ENCODE peak calls at places on chromosomes 11 and 22, in ten cellular contexts. One of them, this sample, is unnamed.

GRCh38 chr11:3642071-3642951 is 519 bp upstream of the ART5 start:
- DNase-seq in epithelial cell of esophagus: peak
- DNase-seq in kidney: peak
- DNase-seq in astrocyte of the cerebellum: peak
- DNase-seq in CD8-positive, alpha-beta T cell: peak
- DNase-seq in neural crest cell: peak
- DNase-seq in omental fat pad: peak
- DNase-seq in thoracic aorta: peak
- DNase-seq in HFFc6: no peak
- DNase-seq in CD4-positive, alpha-beta T cell: peak
- DNase-seq in this sample: peak

GRCh38 chr11:74570266-74571061 is 21.9 kb upstream of the POLD3 start:
- DNase-seq in epithelial cell of esophagus: peak
- DNase-seq in kidney: no peak
- DNase-seq in astrocyte of the cerebellum: peak
- DNase-seq in CD8-positive, alpha-beta T cell: peak
- DNase-seq in neural crest cell: peak
- DNase-seq in omental fat pad: no peak
- DNase-seq in thoracic aorta: no peak
- DNase-seq in HFFc6: peak
- DNase-seq in CD4-positive, alpha-beta T cell: no peak
- DNase-seq in this sample: peak

GRCh38 chr22:20429254-20430100 is 8.1 kb downstream of the SCARF2 start:
- DNase-seq in epithelial cell of esophagus: no peak
- DNase-seq in kidney: peak
- DNase-seq in astrocyte of the cerebellum: no peak
- DNase-seq in CD8-positive, alpha-beta T cell: peak
- DNase-seq in neural crest cell: no peak
- DNase-seq in omental fat pad: no peak
- DNase-seq in thoracic aorta: no peak
- DNase-seq in HFFc6: no peak
- DNase-seq in CD4-positive, alpha-beta T cell: peak
- DNase-seq in this sample: peak

GRCh38 chr11:76140912-76141574 is 65.3 kb downstream of the WNT11 start:
- DNase-seq in epithelial cell of esophagus: no peak
- DNase-seq in kidney: no peak
- DNase-seq in astrocyte of the cerebellum: no peak
- DNase-seq in CD8-positive, alpha-beta T cell: no peak
- DNase-seq in neural crest cell: no peak
- DNase-seq in omental fat pad: no peak
- DNase-seq in thoracic aorta: no peak
- DNase-seq in HFFc6: no peak
- DNase-seq in CD4-positive, alpha-beta T cell: no peak
- DNase-seq in this sample: no peak

GRCh38 chr22:22168190-22168940 is 76.2 kb upstream of the VPREB1 start:
- DNase-seq in epithelial cell of esophagus: peak
- DNase-seq in kidney: no peak
- DNase-seq in astrocyte of the cerebellum: peak
- DNase-seq in CD8-positive, alpha-beta T cell: no peak
- DNase-seq in neural crest cell: no peak
- DNase-seq in omental fat pad: no peak
- DNase-seq in thoracic aorta: no peak
- DNase-seq in HFFc6: peak
- DNase-seq in CD4-positive, alpha-beta T cell: no peak
- DNase-seq in this sample: no peak

GRCh38 chr11:76629853-76630599 is 40.5 kb downstream of the LRRC32 start:
- DNase-seq in epithelial cell of esophagus: no peak
- DNase-seq in kidney: peak
- DNase-seq in astrocyte of the cerebellum: no peak
- DNase-seq in CD8-positive, alpha-beta T cell: no peak
- DNase-seq in neural crest cell: no peak
- DNase-seq in omental fat pad: no peak
- DNase-seq in thoracic aorta: no peak
- DNase-seq in HFFc6: peak
- DNase-seq in CD4-positive, alpha-beta T cell: no peak
- DNase-seq in this sample: no peak

GRCh38 chr22:39515266-39516050 is 4.9 kb upstream of the ATF4 start:
- DNase-seq in epithelial cell of esophagus: no peak
- DNase-seq in kidney: peak
- DNase-seq in astrocyte of the cerebellum: no peak
- DNase-seq in CD8-positive, alpha-beta T cell: no peak
- DNase-seq in neural crest cell: no peak
- DNase-seq in omental fat pad: no peak
- DNase-seq in thoracic aorta: no peak
- DNase-seq in HFFc6: no peak
- DNase-seq in CD4-positive, alpha-beta T cell: no peak
- DNase-seq in this sample: no peak

GRCh38 chr11:111604392-111605009 is 2.3 kb downstream of the SIK2 start:
- DNase-seq in epithelial cell of esophagus: peak
- DNase-seq in kidney: no peak
- DNase-seq in astrocyte of the cerebellum: peak
- DNase-seq in CD8-positive, alpha-beta T cell: no peak
- DNase-seq in neural crest cell: no peak
- DNase-seq in omental fat pad: no peak
- DNase-seq in thoracic aorta: no peak
- DNase-seq in HFFc6: peak
- DNase-seq in CD4-positive, alpha-beta T cell: no peak
- DNase-seq in this sample: no peak

GRCh38 chr11:79090191-79090590 is 350.6 kb downstream of the TENM4 start:
- DNase-seq in epithelial cell of esophagus: peak
- DNase-seq in kidney: no peak
- DNase-seq in astrocyte of the cerebellum: no peak
- DNase-seq in CD8-positive, alpha-beta T cell: no peak
- DNase-seq in neural crest cell: no peak
- DNase-seq in omental fat pad: no peak
- DNase-seq in thoracic aorta: no peak
- DNase-seq in HFFc6: no peak
- DNase-seq in CD4-positive, alpha-beta T cell: no peak
- DNase-seq in this sample: no peak

GRCh38 chr11:40291304-40292100 is 1168.0 kb downstream of the LRRC4C start:
- DNase-seq in epithelial cell of esophagus: no peak
- DNase-seq in kidney: no peak
- DNase-seq in astrocyte of the cerebellum: no peak
- DNase-seq in CD8-positive, alpha-beta T cell: no peak
- DNase-seq in neural crest cell: no peak
- DNase-seq in omental fat pad: no peak
- DNase-seq in thoracic aorta: no peak
- DNase-seq in HFFc6: no peak
- DNase-seq in CD4-positive, alpha-beta T cell: no peak
- DNase-seq in this sample: no peak

GRCh38 chr22:46061431-46062231 is 84.7 kb upstream of the WNT7B start:
- DNase-seq in epithelial cell of esophagus: no peak
- DNase-seq in kidney: peak
- DNase-seq in astrocyte of the cerebellum: no peak
- DNase-seq in CD8-positive, alpha-beta T cell: no peak
- DNase-seq in neural crest cell: no peak
- DNase-seq in omental fat pad: no peak
- DNase-seq in thoracic aorta: no peak
- DNase-seq in HFFc6: no peak
- DNase-seq in CD4-positive, alpha-beta T cell: no peak
- DNase-seq in this sample: no peak

GRCh38 chr11:8763070-8763469 is 80.5 kb downstream of the RPL27A start:
- DNase-seq in epithelial cell of esophagus: no peak
- DNase-seq in kidney: no peak
- DNase-seq in astrocyte of the cerebellum: no peak
- DNase-seq in CD8-positive, alpha-beta T cell: no peak
- DNase-seq in neural crest cell: no peak
- DNase-seq in omental fat pad: no peak
- DNase-seq in thoracic aorta: no peak
- DNase-seq in HFFc6: no peak
- DNase-seq in CD4-positive, alpha-beta T cell: no peak
- DNase-seq in this sample: no peak

GRCh38 chr11:74749127-74749964 is 697 bp downstream of the RNF169 start:
- DNase-seq in epithelial cell of esophagus: peak
- DNase-seq in kidney: peak
- DNase-seq in astrocyte of the cerebellum: no peak
- DNase-seq in CD8-positive, alpha-beta T cell: peak
- DNase-seq in neural crest cell: peak
- DNase-seq in omental fat pad: no peak
- DNase-seq in thoracic aorta: no peak
- DNase-seq in HFFc6: no peak
- DNase-seq in CD4-positive, alpha-beta T cell: no peak
- DNase-seq in this sample: peak

GRCh38 chr11:120061036-120061760 is 76.7 kb downstream of the TRIM29 start:
- DNase-seq in epithelial cell of esophagus: peak
- DNase-seq in kidney: no peak
- DNase-seq in astrocyte of the cerebellum: no peak
- DNase-seq in CD8-positive, alpha-beta T cell: no peak
- DNase-seq in neural crest cell: no peak
- DNase-seq in omental fat pad: no peak
- DNase-seq in thoracic aorta: no peak
- DNase-seq in HFFc6: peak
- DNase-seq in CD4-positive, alpha-beta T cell: no peak
- DNase-seq in this sample: no peak

GRCh38 chr22:19710769-19711106 is 3.6 kb upstream of the SEPTIN5 start:
- DNase-seq in epithelial cell of esophagus: no peak
- DNase-seq in kidney: peak
- DNase-seq in astrocyte of the cerebellum: no peak
- DNase-seq in CD8-positive, alpha-beta T cell: no peak
- DNase-seq in neural crest cell: no peak
- DNase-seq in omental fat pad: no peak
- DNase-seq in thoracic aorta: no peak
- DNase-seq in HFFc6: no peak
- DNase-seq in CD4-positive, alpha-beta T cell: no peak
- DNase-seq in this sample: peak

GRCh38 chr11:123945132-123945531 is 1.5 kb upstream of the OR6T1 start:
- DNase-seq in epithelial cell of esophagus: no peak
- DNase-seq in kidney: no peak
- DNase-seq in astrocyte of the cerebellum: no peak
- DNase-seq in CD8-positive, alpha-beta T cell: no peak
- DNase-seq in neural crest cell: no peak
- DNase-seq in omental fat pad: no peak
- DNase-seq in thoracic aorta: no peak
- DNase-seq in HFFc6: no peak
- DNase-seq in CD4-positive, alpha-beta T cell: no peak
- DNase-seq in this sample: no peak

GRCh38 chr11:14773755-14774154 is 118.3 kb downstream of the CYP2R1 start:
- DNase-seq in epithelial cell of esophagus: no peak
- DNase-seq in kidney: no peak
- DNase-seq in astrocyte of the cerebellum: no peak
- DNase-seq in CD8-positive, alpha-beta T cell: no peak
- DNase-seq in neural crest cell: no peak
- DNase-seq in omental fat pad: no peak
- DNase-seq in thoracic aorta: no peak
- DNase-seq in HFFc6: no peak
- DNase-seq in CD4-positive, alpha-beta T cell: no peak
- DNase-seq in this sample: no peak
- TF ChIP-seq CTCF in epithelial cell of esophagus: peak
- TF ChIP-seq CTCF in kidney: no peak
- TF ChIP-seq CTCF in astrocyte of the cerebellum: peak
- TF ChIP-seq CTCF in CD8-positive, alpha-beta T cell: peak
- TF ChIP-seq CTCF in neural crest cell: peak
- TF ChIP-seq CTCF in omental fat pad: no peak
- TF ChIP-seq CTCF in thoracic aorta: no peak
- TF ChIP-seq CTCF in HFFc6: no peak
- TF ChIP-seq CTCF in CD4-positive, alpha-beta T cell: peak
- TF ChIP-seq CTCF in this sample: peak

DNA sequence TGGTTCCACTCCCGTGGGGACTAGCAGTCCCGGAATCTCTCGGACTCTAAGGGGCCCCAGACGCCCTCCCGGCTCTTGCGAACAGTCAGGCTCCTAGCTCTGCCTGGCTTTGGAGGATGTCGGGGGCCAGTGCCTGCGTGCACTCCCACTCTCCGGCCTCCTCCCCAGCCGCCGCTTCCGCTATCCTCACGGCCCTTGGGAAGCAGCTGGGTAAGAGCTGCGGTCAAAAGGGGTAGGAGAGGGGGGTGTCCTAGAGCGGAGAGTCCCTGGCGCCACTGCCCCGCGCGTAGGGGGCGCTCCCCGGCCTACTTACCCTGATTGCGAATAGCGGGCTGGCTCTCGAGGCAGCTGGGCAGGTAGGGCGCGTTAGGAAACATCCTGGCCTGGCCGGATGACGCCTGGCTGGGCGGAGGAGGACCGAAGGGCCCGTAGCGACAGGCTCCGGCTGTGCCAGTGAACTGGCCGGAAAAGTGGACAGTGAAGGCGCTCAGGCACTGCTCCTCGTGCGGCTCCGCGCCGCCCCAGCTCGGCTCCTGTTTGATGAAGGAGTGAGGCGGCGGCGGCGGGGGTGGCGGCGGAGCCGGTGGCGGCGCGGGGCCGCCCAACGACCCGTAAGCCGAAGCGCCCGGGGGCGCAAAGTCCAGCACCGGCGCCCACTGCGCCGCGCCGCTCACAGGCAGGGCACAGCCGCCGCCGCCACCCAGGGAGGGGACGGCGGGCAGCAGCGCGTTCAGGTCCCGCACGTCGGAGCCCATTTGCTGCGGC is 770 bp downstream of the WT1 start:
- DNase-seq in epithelial cell of esophagus: no peak
- DNase-seq in kidney: no peak
- DNase-seq in astrocyte of the cerebellum: no peak
- DNase-seq in CD8-positive, alpha-beta T cell: no peak
- DNase-seq in neural crest cell: peak
- DNase-seq in omental fat pad: no peak
- DNase-seq in thoracic aorta: no peak
- DNase-seq in HFFc6: no peak
- DNase-seq in CD4-positive, alpha-beta T cell: no peak
- DNase-seq in this sample: peak
- TF ChIP-seq CTCF in epithelial cell of esophagus: no peak
- TF ChIP-seq CTCF in kidney: no peak
- TF ChIP-seq CTCF in astrocyte of the cerebellum: no peak
- TF ChIP-seq CTCF in CD8-positive, alpha-beta T cell: no peak
- TF ChIP-seq CTCF in neural crest cell: peak
- TF ChIP-seq CTCF in omental fat pad: no peak
- TF ChIP-seq CTCF in thoracic aorta: no peak
- TF ChIP-seq CTCF in HFFc6: no peak
- TF ChIP-seq CTCF in CD4-positive, alpha-beta T cell: no peak
- TF ChIP-seq CTCF in this sample: no peak

DNA sequence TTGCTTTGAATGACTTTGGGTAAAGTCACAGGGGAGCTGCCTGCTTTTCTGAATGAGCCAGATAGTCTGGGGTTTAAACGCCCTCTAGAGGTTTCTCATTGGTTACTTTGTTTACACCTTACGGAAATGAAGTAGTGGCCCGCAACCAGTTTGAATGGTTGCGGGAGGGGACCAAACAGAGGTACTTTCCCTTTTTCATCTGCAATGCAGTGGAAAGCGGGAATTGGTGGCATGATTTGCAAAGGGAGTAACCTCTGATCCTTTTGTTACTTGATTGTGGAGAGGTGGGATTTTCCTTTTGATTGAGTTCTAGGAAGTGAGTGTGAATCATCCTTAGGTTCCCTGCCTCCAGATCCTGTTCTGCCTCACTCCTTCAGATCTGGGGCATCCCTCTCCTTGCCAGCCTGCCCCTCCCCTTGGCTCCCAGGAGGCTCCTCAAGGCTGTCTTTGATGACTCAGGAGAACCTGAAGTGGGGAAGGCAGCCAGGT is 15.9 kb upstream of the GLYATL1 start:
- DNase-seq in epithelial cell of esophagus: peak
- DNase-seq in kidney: no peak
- DNase-seq in astrocyte of the cerebellum: peak
- DNase-seq in CD8-positive, alpha-beta T cell: no peak
- DNase-seq in neural crest cell: no peak
- DNase-seq in omental fat pad: no peak
- DNase-seq in thoracic aorta: no peak
- DNase-seq in HFFc6: peak
- DNase-seq in CD4-positive, alpha-beta T cell: no peak
- DNase-seq in this sample: no peak
- TF ChIP-seq CTCF in epithelial cell of esophagus: peak
- TF ChIP-seq CTCF in kidney: peak
- TF ChIP-seq CTCF in astrocyte of the cerebellum: peak
- TF ChIP-seq CTCF in CD8-positive, alpha-beta T cell: peak
- TF ChIP-seq CTCF in neural crest cell: peak
- TF ChIP-seq CTCF in omental fat pad: no peak
- TF ChIP-seq CTCF in thoracic aorta: no peak
- TF ChIP-seq CTCF in HFFc6: peak
- TF ChIP-seq CTCF in CD4-positive, alpha-beta T cell: peak
- TF ChIP-seq CTCF in this sample: no peak

GRCh38 chr11:131692151-131692550 is 321.7 kb downstream of the NTM start:
- DNase-seq in epithelial cell of esophagus: no peak
- DNase-seq in kidney: no peak
- DNase-seq in astrocyte of the cerebellum: no peak
- DNase-seq in CD8-positive, alpha-beta T cell: no peak
- DNase-seq in neural crest cell: no peak
- DNase-seq in omental fat pad: no peak
- DNase-seq in thoracic aorta: no peak
- DNase-seq in HFFc6: peak
- DNase-seq in CD4-positive, alpha-beta T cell: no peak
- DNase-seq in this sample: no peak
- TF ChIP-seq CTCF in epithelial cell of esophagus: no peak
- TF ChIP-seq CTCF in kidney: no peak
- TF ChIP-seq CTCF in astrocyte of the cerebellum: no peak
- TF ChIP-seq CTCF in CD8-positive, alpha-beta T cell: no peak
- TF ChIP-seq CTCF in neural crest cell: no peak
- TF ChIP-seq CTCF in omental fat pad: no peak
- TF ChIP-seq CTCF in thoracic aorta: no peak
- TF ChIP-seq CTCF in HFFc6: no peak
- TF ChIP-seq CTCF in CD4-positive, alpha-beta T cell: no peak
- TF ChIP-seq CTCF in this sample: no peak